ENCODE peak calls at places on chromosomes 5 and 9, in nine cellular contexts. S, W, L, G, R, F, C, U and A are unnamed samples.

GRCh38 chr5:73204302-73204701 is 31.3 kb downstream of the TMEM174 start:
- DNase-seq in S (no peak), W (no peak), L (no peak), G (no peak), R (no peak), F (no peak), C (peak; percentile 66), U (no peak), A (no peak)

GRCh38 chr5:153441997-153442396 is 48.5 kb upstream of the GRIA1 start:
- DNase-seq in S (no peak), W (no peak), L (no peak), G (no peak), R (no peak), F (no peak), C (no peak), U (no peak), A (no peak)

GRCh38 chr5:140205216-140205615 is 30.2 kb downstream of the CYSTM1 start:
- DNase-seq in S (no peak), W (no peak), L (no peak), G (no peak), R (no peak), F (no peak), C (no peak), U (peak; percentile 69), A (no peak)

GRCh38 chr5:90264930-90265857 is 144.4 kb downstream of the CETN3 start:
- DNase-seq in S (no peak), W (peak; percentile 15), L (peak; percentile 20), G (peak; percentile 63), R (peak; percentile 67), F (peak; percentile 66), C (peak; percentile 60), U (peak; percentile 77), A (peak; percentile 29)

GRCh38 chr5:20369151-20369550 is 381.2 kb upstream of the CDH18 start:
- DNase-seq in S (no peak), W (no peak), L (no peak), G (no peak), R (no peak), F (no peak), C (no peak), U (no peak), A (no peak)

GRCh38 chr5:14869286-14870164 is 2.1 kb downstream of the ANKH start:
- DNase-seq in S (no peak), W (no peak), L (no peak), G (no peak), R (no peak), F (no peak), C (peak; percentile 50), U (peak; percentile 18), A (no peak)

GRCh38 chr5:134524826-134525686 is at the start of gene JADE2:
- DNase-seq in S (peak; percentile 92), W (peak; percentile 81), L (peak; percentile 78), G (peak; percentile 90), R (peak; percentile 56), F (peak; percentile 95), C (peak; percentile 79), U (peak; percentile 91), A (peak; percentile 33)

GRCh38 chr9:101162231-101162630 is 133.7 kb downstream of the PLPPR1 start:
- DNase-seq in S (no peak), W (no peak), L (no peak), G (no peak), R (no peak), F (no peak), C (no peak), U (no peak), A (peak; percentile 68)

GRCh38 chr9:121138561-121138960 is 63.1 kb downstream of the RAB14 start:
- DNase-seq in S (no peak), W (no peak), L (no peak), G (no peak), R (no peak), F (no peak), C (no peak), U (no peak), A (no peak)

GRCh38 chr5:854966-855743 is 4.4 kb upstream of the ZDHHC11 start:
- DNase-seq in S (peak; percentile 60), W (no peak), L (no peak), G (peak; percentile 44), R (no peak), F (no peak), C (no peak), U (no peak), A (no peak)

GRCh38 chr5:126525630-126526245 is 69.3 kb downstream of the ALDH7A1 start:
- DNase-seq in S (no peak), W (no peak), L (peak; percentile 84), G (no peak), R (no peak), F (no peak), C (peak; percentile 89), U (peak; percentile 50), A (no peak)

GRCh38 chr9:134736791-134737489 is 95.3 kb downstream of the COL5A1 start:
- DNase-seq in S (peak; percentile 75), W (no peak), L (no peak), G (no peak), R (no peak), F (no peak), C (no peak), U (no peak), A (no peak)

GRCh38 chr5:116939641-116940040 is 365.0 kb upstream of the SEMA6A start:
- DNase-seq in S (no peak), W (no peak), L (no peak), G (no peak), R (peak; percentile 33), F (no peak), C (no peak), U (no peak), A (no peak)
- H3K27ac ChIP-seq in S (no peak overlapping the region), W (no peak overlapping the region), L (no peak overlapping the region), G (no peak overlapping the region), R (no peak overlapping the region), F (no peak overlapping the region), C (no peak overlapping the region), U (no peak overlapping the region), A (no peak overlapping the region)

DNA sequence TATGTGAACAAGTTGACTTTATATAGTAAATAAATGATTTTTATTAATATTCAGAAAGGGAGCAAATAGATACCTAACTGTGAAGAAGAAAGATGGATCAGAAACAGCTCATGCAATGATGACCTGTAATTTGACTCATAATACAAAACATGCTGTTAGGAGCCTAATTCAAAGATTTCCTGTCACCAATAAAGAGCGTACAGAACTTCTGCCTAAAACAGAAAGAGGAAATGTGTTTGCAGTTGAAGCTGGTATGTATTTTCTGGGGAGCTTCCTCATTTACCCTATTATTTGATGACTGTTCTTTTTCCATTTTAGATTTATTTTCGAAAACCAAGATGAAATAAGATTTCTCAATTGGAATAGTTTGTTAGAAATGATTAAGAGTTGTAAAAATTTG is 11.4 kb downstream of the YTHDC2 start:
- DNase-seq in S (no peak), W (no peak), L (no peak), G (no peak), R (no peak), F (no peak), C (no peak), U (peak; percentile 43), A (no peak)
- H3K27ac ChIP-seq in S (peak overlapping the region; percentile 29), W (no peak overlapping the region), L (no peak overlapping the region), G (no peak overlapping the region), R (peak overlapping the region; percentile 38), F (no peak overlapping the region), C (peak overlapping the region; percentile 14), U (peak overlapping the region; percentile 19), A (no peak overlapping the region)

GRCh38 chr9:130845254-130845653 is 10.2 kb downstream of the ABL1 start:
- DNase-seq in S (no peak), W (no peak), L (peak; percentile 32), G (no peak), R (no peak), F (no peak), C (no peak), U (no peak), A (no peak)
- H3K27ac ChIP-seq in S (peak overlapping the region; percentile 48), W (no peak overlapping the region), L (peak overlapping the region; percentile 95), G (no peak overlapping the region), R (peak overlapping the region; percentile 92), F (no peak overlapping the region), C (peak overlapping the region; percentile 75), U (peak overlapping the region; percentile 96), A (peak overlapping the region; percentile 58)

GRCh38 chr9:136928591-136928990 is 15.9 kb downstream of the FBXW5 start:
- DNase-seq in S (no peak), W (no peak), L (no peak), G (peak; percentile 66), R (no peak), F (no peak), C (no peak), U (no peak), A (no peak)

GRCh38 chr9:136925414-136926153 is 19.0 kb downstream of the FBXW5 start:
- DNase-seq in S (no peak), W (no peak), L (no peak), G (peak; percentile 59), R (no peak), F (peak; percentile 78), C (no peak), U (no peak), A (no peak)

GRCh38 chr9:136926749-136927148 is 17.8 kb downstream of the FBXW5 start:
- DNase-seq in S (no peak), W (no peak), L (no peak), G (peak; percentile 55), R (no peak), F (no peak), C (no peak), U (no peak), A (no peak)

GRCh38 chr9:136926154-136926704 is 18.3 kb downstream of the FBXW5 start:
- DNase-seq in S (no peak), W (no peak), L (no peak), G (peak; percentile 44), R (no peak), F (no peak), C (no peak), U (no peak), A (no peak)

GRCh38 chr9:136927343-136928261 is 16.9 kb downstream of the FBXW5 start:
- DNase-seq in S (no peak), W (no peak), L (no peak), G (no peak), R (no peak), F (no peak), C (no peak), U (no peak), A (no peak)
- H3K27ac ChIP-seq in S (no peak overlapping the region), W (no peak overlapping the region), L (no peak overlapping the region), G (no peak overlapping the region), R (peak overlapping the region; percentile 79), F (no peak overlapping the region), C (no peak overlapping the region), U (no peak overlapping the region), A (no peak overlapping the region)

GRCh38 chr5:78547171-78547570 is 101.4 kb downstream of the LHFPL2 start:
- DNase-seq in S (no peak), W (no peak), L (no peak), G (no peak), R (no peak), F (no peak), C (no peak), U (peak; percentile 68), A (no peak)
- H3K27ac ChIP-seq in S (peak overlapping the region; percentile 83), W (no peak overlapping the region), L (peak overlapping the region; percentile 82), G (peak overlapping the region; percentile 12), R (peak overlapping the region; percentile 6), F (peak overlapping the region; percentile 60), C (peak overlapping the region; percentile 10), U (peak overlapping the region; percentile 89), A (peak overlapping the region; percentile 68)